ENCODE peak calls at places on chromosome 15, in nine cellular contexts. L is neural crest cell, I is SK-N-SH, V is body of pancreas, K is AG09319, N is upper lobe of left lung, R is tibial nerve, Y is nephron progenitor cell, A is heart left ventricle. T is an unnamed sample.
A peak's percentile ranks its signal among the peaks of the same experiment; 100 is the strongest.

GRCh38 chr15:51649659-51650521 is 27.3 kb upstream of the DMXL2 start:
- DNase-seq in L (peak; percentile 34), I (peak; percentile 71), V (peak; percentile 40), K (peak; percentile 49), N (no peak), R (no peak), Y (peak; percentile 18), A (no peak), T (no peak)

GRCh38 chr15:31554261-31554660 is 227.6 kb downstream of the KLF13 start:
- DNase-seq in L (no peak), I (no peak), V (no peak), K (peak; percentile 70), N (peak; percentile 77), R (no peak), Y (no peak), A (peak; percentile 85), T (no peak)

GRCh38 chr15:35182841-35183479 is 97.9 kb upstream of the NANOGP8 start:
- DNase-seq in L (no peak), I (no peak), V (no peak), K (no peak), N (no peak), R (no peak), Y (no peak), A (no peak), T (no peak)

GRCh38 chr15:62068787-62069170 is 2.0 kb downstream of the C2CD4A start:
- DNase-seq in L (no peak), I (peak; percentile 29), V (no peak), K (no peak), N (no peak), R (no peak), Y (no peak), A (no peak), T (no peak)

GRCh38 chr15:90078965-90079364 is 23.3 kb downstream of the IDH2 start:
- DNase-seq in L (no peak), I (no peak), V (no peak), K (no peak), N (no peak), R (no peak), Y (no peak), A (no peak), T (no peak)

GRCh38 chr15:58666957-58667356 is 82.5 kb downstream of the ADAM10 start:
- DNase-seq in L (no peak), I (no peak), V (no peak), K (no peak), N (no peak), R (no peak), Y (no peak), A (no peak), T (no peak)

GRCh38 chr15:68582236-68582635 is 3.4 kb downstream of the CORO2B start:
- DNase-seq in L (no peak), I (no peak), V (no peak), K (no peak), N (no peak), R (no peak), Y (no peak), A (no peak), T (no peak)

GRCh38 chr15:89641053-89641452 is 14.2 kb downstream of the KIF7 start:
- DNase-seq in L (no peak), I (no peak), V (no peak), K (no peak), N (no peak), R (no peak), Y (no peak), A (no peak), T (no peak)

GRCh38 chr15:78077053-78077859 is at the start of gene TBC1D2B:
- DNase-seq in L (peak; percentile 56), I (peak; percentile 94), V (peak; percentile 77), K (no peak), N (peak; percentile 95), R (no peak), Y (peak; percentile 84), A (peak; percentile 89), T (peak; percentile 68)

GRCh38 chr15:78079296-78080087 is 2.0 kb upstream of the TBC1D2B start:
- DNase-seq in L (no peak), I (no peak), V (no peak), K (no peak), N (no peak), R (no peak), Y (no peak), A (no peak), T (no peak)

GRCh38 chr15:78076231-78077052 is 1.1 kb downstream of the TBC1D2B start:
- DNase-seq in L (no peak), I (peak; percentile 44), V (no peak), K (no peak), N (no peak), R (no peak), Y (peak; percentile 17), A (no peak), T (no peak)

GRCh38 chr15:78075490-78076230 is 1.9 kb downstream of the TBC1D2B start:
- DNase-seq in L (no peak), I (no peak), V (peak; percentile 74), K (no peak), N (no peak), R (peak; percentile 36), Y (peak; percentile 28), A (no peak), T (no peak)

GRCh38 chr15:78077860-78078187 is 313 bp upstream of the TBC1D2B start:
- DNase-seq in L (no peak), I (no peak), V (no peak), K (no peak), N (no peak), R (no peak), Y (no peak), A (no peak), T (no peak)
- TF ChIP-seq CTCF in L (no peak), I (no peak), V (no peak), K (no peak), N (no peak), R (no peak), Y (no peak), A (no peak), T (no peak)

GRCh38 chr15:69804786-69805185 is 292.9 kb downstream of the TLE3 start:
- DNase-seq in L (no peak), I (no peak), V (no peak), K (no peak), N (no peak), R (no peak), Y (no peak), A (no peak), T (no peak)

GRCh38 chr15:69808756-69809155 is 289.0 kb downstream of the TLE3 start:
- DNase-seq in L (no peak), I (no peak), V (no peak), K (no peak), N (no peak), R (no peak), Y (no peak), A (no peak), T (no peak)

GRCh38 chr15:69807752-69808151 is 290.0 kb downstream of the TLE3 start:
- DNase-seq in L (no peak), I (no peak), V (no peak), K (no peak), N (no peak), R (no peak), Y (no peak), A (no peak), T (no peak)

GRCh38 chr15:69805248-69805953 is 292.3 kb downstream of the TLE3 start:
- DNase-seq in L (no peak), I (no peak), V (no peak), K (no peak), N (no peak), R (no peak), Y (no peak), A (no peak), T (no peak)

GRCh38 chr15:69806287-69806915 is 291.3 kb downstream of the TLE3 start:
- DNase-seq in L (no peak), I (no peak), V (no peak), K (no peak), N (no peak), R (no peak), Y (no peak), A (no peak), T (no peak)
- TF ChIP-seq CTCF in L (no peak), I (no peak), V (no peak), K (no peak), N (no peak), R (no peak), Y (no peak), A (no peak), T (no peak)

GRCh38 chr15:25789206-25789605 is 73.9 kb downstream of the ATP10A start:
- DNase-seq in L (no peak), I (no peak), V (no peak), K (no peak), N (no peak), R (no peak), Y (no peak), A (no peak), T (no peak)

GRCh38 chr15:25787855-25788521 is 75.1 kb downstream of the ATP10A start:
- DNase-seq in L (no peak), I (no peak), V (peak; percentile 16), K (no peak), N (no peak), R (no peak), Y (no peak), A (no peak), T (no peak)

GRCh38 chr15:25790003-25790660 is 73.0 kb downstream of the ATP10A start:
- DNase-seq in L (no peak), I (no peak), V (peak; percentile 29), K (peak; percentile 54), N (no peak), R (peak; percentile 56), Y (no peak), A (no peak), T (no peak)

GRCh38 chr15:25787381-25787780 is 75.7 kb downstream of the ATP10A start:
- DNase-seq in L (no peak), I (no peak), V (no peak), K (no peak), N (no peak), R (no peak), Y (no peak), A (no peak), T (no peak)

DNA sequence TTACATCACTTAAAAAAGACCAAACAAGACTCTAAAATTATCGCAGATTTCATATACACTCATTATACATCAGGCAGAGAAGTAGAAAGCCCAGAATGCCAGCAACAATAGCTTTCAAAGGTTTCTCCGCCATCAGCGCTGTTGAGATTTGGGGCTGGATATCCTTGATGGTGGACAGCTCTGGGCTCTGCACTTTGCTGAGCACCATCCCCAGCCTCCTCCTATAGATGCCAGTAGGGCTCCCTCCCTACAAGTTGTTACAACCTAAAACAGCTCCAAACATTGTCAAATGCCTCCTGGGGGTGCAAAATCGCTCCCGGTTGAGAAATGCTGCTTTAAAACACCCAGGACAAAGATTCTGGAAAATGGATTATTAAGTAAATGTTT is 73.5 kb downstream of the ATP10A start:
- DNase-seq in L (no peak), I (no peak), V (no peak), K (no peak), N (no peak), R (no peak), Y (no peak), A (no peak), T (no peak)
- TF ChIP-seq CTCF in L (no peak), I (no peak), V (no peak), K (no peak), N (no peak), R (no peak), Y (no peak), A (no peak), T (no peak)

DNA sequence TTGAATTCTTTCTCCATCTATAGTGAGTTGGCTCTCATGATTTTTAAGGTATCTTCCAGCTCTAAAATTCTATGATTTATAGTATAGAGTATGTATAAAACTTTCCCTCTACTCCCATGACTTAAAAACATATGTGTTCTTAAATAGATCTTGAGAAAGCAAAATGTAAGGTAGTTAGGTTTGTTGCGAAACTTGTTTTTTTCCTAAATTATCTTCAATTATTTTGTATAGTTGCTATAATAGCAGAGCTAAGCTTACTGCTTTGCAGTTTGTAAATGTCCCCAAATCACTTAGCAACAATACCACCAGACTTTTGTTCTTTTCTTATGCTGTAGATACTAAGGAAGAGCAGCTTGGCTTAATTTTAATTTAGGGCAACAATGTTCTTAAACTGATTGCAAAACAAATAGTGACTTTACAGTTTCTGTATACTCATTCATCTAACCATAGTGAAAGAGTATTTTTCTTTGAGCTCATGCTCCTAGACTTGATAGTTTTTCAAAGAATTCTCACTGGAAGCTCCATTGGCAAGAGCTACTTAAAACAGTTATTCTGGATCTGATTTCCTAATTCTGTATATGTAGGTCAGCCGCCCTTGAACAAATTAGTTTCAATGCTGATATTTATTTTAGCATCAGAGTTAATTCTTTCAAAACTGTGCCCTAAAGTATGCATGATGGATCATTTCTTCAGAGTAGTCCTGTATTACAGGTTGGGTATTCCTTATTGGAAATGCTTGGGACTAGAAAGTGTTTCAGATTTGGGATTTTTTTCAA is 61.1 kb downstream of the LYSMD4 start:
- DNase-seq in L (no peak), I (no peak), V (no peak), K (no peak), N (no peak), R (no peak), Y (no peak), A (no peak), T (no peak)
- TF ChIP-seq CTCF in L (no peak), I (no peak), V (no peak), K (no peak), N (no peak), R (no peak), Y (no peak), A (no peak), T (no peak)

T was measured in activated B cell treated with CpG ODN at 0.5 μM for 24 hours.